ENCODE peak calls at places on chromosomes 5 and 9, in four cellular contexts. One of them, this sample, is unnamed.

GRCh38 chr5:103571730-103572129 is 9.1 kb upstream of the NUDT12 start:
- DNase-seq in K562: no peak
- DNase-seq in H1: no peak
- DNase-seq in HepG2: no peak
- DNase-seq in this sample: no peak

GRCh38 chr5:2565147-2565546 is 186.3 kb downstream of the IRX2 start:
- DNase-seq in K562: no peak
- DNase-seq in H1: no peak
- DNase-seq in HepG2: no peak
- DNase-seq in this sample: no peak

GRCh38 chr9:76835571-76836283 is 70.2 kb downstream of the PRUNE2 start:
- DNase-seq in K562: no peak
- DNase-seq in H1: no peak
- DNase-seq in HepG2: no peak
- DNase-seq in this sample: no peak

GRCh38 chr5:133870661-133871060 is 97.8 kb downstream of the C5orf15 start:
- DNase-seq in K562: no peak
- DNase-seq in H1: no peak
- DNase-seq in HepG2: no peak
- DNase-seq in this sample: no peak

GRCh38 chr9:121744002-121744686 is 92.7 kb downstream of the DAB2IP start:
- DNase-seq in K562: peak
- DNase-seq in H1: no peak
- DNase-seq in HepG2: peak
- DNase-seq in this sample: no peak

GRCh38 chr9:107546859-107547258 is 57.3 kb upstream of the KLF4 start:
- DNase-seq in K562: no peak
- DNase-seq in H1: no peak
- DNase-seq in HepG2: peak
- DNase-seq in this sample: no peak

GRCh38 chr9:130852801-130853200 is 17.7 kb downstream of the ABL1 start:
- DNase-seq in K562: no peak
- DNase-seq in H1: no peak
- DNase-seq in HepG2: no peak
- DNase-seq in this sample: no peak

GRCh38 chr9:129874261-129875101 is 39.2 kb downstream of the USP20 start:
- DNase-seq in K562: no peak
- DNase-seq in H1: no peak
- DNase-seq in HepG2: no peak
- DNase-seq in this sample: no peak

GRCh38 chr5:41638685-41639084 is 128.3 kb upstream of the PLCXD3 start:
- DNase-seq in K562: no peak
- DNase-seq in H1: no peak
- DNase-seq in HepG2: peak
- DNase-seq in this sample: no peak

GRCh38 chr5:5158472-5158895 is 18.4 kb downstream of the ADAMTS16 start:
- DNase-seq in K562: no peak
- DNase-seq in H1: no peak
- DNase-seq in HepG2: no peak
- DNase-seq in this sample: no peak

GRCh38 chr5:16826379-16827125 is 109.5 kb downstream of the MYO10 start:
- DNase-seq in K562: no peak
- DNase-seq in H1: no peak
- DNase-seq in HepG2: no peak
- DNase-seq in this sample: no peak

GRCh38 chr9:105911104-105911911 is 217.0 kb downstream of the TMEM38B start:
- DNase-seq in K562: no peak
- DNase-seq in H1: peak
- DNase-seq in HepG2: peak
- DNase-seq in this sample: no peak

GRCh38 chr5:75042511-75042910 is 9.8 kb downstream of the GCNT4 start:
- DNase-seq in K562: no peak
- DNase-seq in H1: no peak
- DNase-seq in HepG2: no peak
- DNase-seq in this sample: no peak

GRCh38 chr9:84173961-84174360 is 166.6 kb downstream of the SLC28A3 start:
- DNase-seq in K562: no peak
- DNase-seq in H1: no peak
- DNase-seq in HepG2: no peak
- DNase-seq in this sample: no peak

GRCh38 chr5:108989761-108990392 is 242.2 kb downstream of the FER start:
- DNase-seq in K562: no peak
- DNase-seq in H1: no peak
- DNase-seq in HepG2: no peak
- DNase-seq in this sample: no peak

GRCh38 chr5:56638768-56639238 is 176.5 kb upstream of the MAP3K1 start:
- DNase-seq in K562: no peak
- DNase-seq in H1: no peak
- DNase-seq in HepG2: no peak
- DNase-seq in this sample: no peak

GRCh38 chr9:755454-756381 is 85.8 kb upstream of the DMRT1 start:
- DNase-seq in K562: no peak
- DNase-seq in H1: no peak
- DNase-seq in HepG2: peak
- DNase-seq in this sample: no peak

GRCh38 chr5:115267617-115268016 is 4.9 kb upstream of the PGGT1B start:
- DNase-seq in K562: no peak
- DNase-seq in H1: no peak
- DNase-seq in HepG2: no peak
- DNase-seq in this sample: no peak

GRCh38 chr9:131490514-131490913 is 12.2 kb upstream of the POMT1 start:
- DNase-seq in K562: no peak
- DNase-seq in H1: no peak
- DNase-seq in HepG2: no peak
- DNase-seq in this sample: no peak

GRCh38 chr9:133237271-133237731 is 28.3 kb upstream of the OBP2B start:
- DNase-seq in K562: no peak
- DNase-seq in H1: no peak
- DNase-seq in HepG2: no peak
- DNase-seq in this sample: no peak

GRCh38 chr9:79665926-79666325 is 94.2 kb downstream of the TLE4 start:
- DNase-seq in K562: no peak
- DNase-seq in H1: no peak
- DNase-seq in HepG2: no peak
- DNase-seq in this sample: no peak

GRCh38 chr5:65721050-65721774 is 697 bp downstream of the SGTB start:
- DNase-seq in K562: peak
- DNase-seq in H1: no peak
- DNase-seq in HepG2: peak
- DNase-seq in this sample: no peak

GRCh38 chr5:54234304-54234938 is 76.0 kb downstream of the ARL15 start:
- DNase-seq in K562: no peak
- DNase-seq in H1: no peak
- DNase-seq in HepG2: peak
- DNase-seq in this sample: no peak

GRCh38 chr9:93669116-93669957 is 93.0 kb downstream of the PHF2 start:
- DNase-seq in K562: no peak
- DNase-seq in H1: no peak
- DNase-seq in HepG2: no peak
- DNase-seq in this sample: no peak

GRCh38 chr5:179866241-179867078 is 7.8 kb upstream of the MRNIP start:
- DNase-seq in K562: no peak
- DNase-seq in H1: no peak
- DNase-seq in HepG2: no peak
- DNase-seq in this sample: peak

GRCh38 chr9:79164396-79164795 is 407.4 kb upstream of the TLE4 start:
- DNase-seq in K562: no peak
- DNase-seq in H1: no peak
- DNase-seq in HepG2: no peak
- DNase-seq in this sample: no peak

GRCh38 chr9:92807757-92808725 is 43.4 kb upstream of the BICD2 start:
- DNase-seq in K562: no peak
- DNase-seq in H1: no peak
- DNase-seq in HepG2: no peak
- DNase-seq in this sample: no peak

GRCh38 chr5:84249918-84250635 is 134.6 kb downstream of the EDIL3 start:
- DNase-seq in K562: no peak
- DNase-seq in H1: peak
- DNase-seq in HepG2: no peak
- DNase-seq in this sample: no peak

GRCh38 chr5:111699976-111700375 is 57.0 kb downstream of the NREP start:
- DNase-seq in K562: no peak
- DNase-seq in H1: no peak
- DNase-seq in HepG2: peak
- DNase-seq in this sample: no peak

GRCh38 chr9:121636411-121636865 is 15.0 kb upstream of the DAB2IP start:
- DNase-seq in K562: no peak
- DNase-seq in H1: no peak
- DNase-seq in HepG2: no peak
- DNase-seq in this sample: no peak

GRCh38 chr5:8247485-8247884 is 378.5 kb downstream of the MTRR start:
- DNase-seq in K562: no peak
- DNase-seq in H1: no peak
- DNase-seq in HepG2: no peak
- DNase-seq in this sample: no peak

GRCh38 chr5:43631182-43631910 is 28.4 kb downstream of the NNT start:
- DNase-seq in K562: peak
- DNase-seq in H1: no peak
- DNase-seq in HepG2: peak
- DNase-seq in this sample: peak

GRCh38 chr9:132536124-132536523 is 46.3 kb upstream of the BARHL1 start:
- DNase-seq in K562: no peak
- DNase-seq in H1: no peak
- DNase-seq in HepG2: no peak
- DNase-seq in this sample: no peak

GRCh38 chr9:130845901-130846381 is 10.9 kb downstream of the ABL1 start:
- DNase-seq in K562: peak
- DNase-seq in H1: no peak
- DNase-seq in HepG2: no peak
- DNase-seq in this sample: no peak

GRCh38 chr5:152688561-152689274 is 283.6 kb upstream of the NMUR2 start:
- DNase-seq in K562: no peak
- DNase-seq in H1: no peak
- DNase-seq in HepG2: no peak
- DNase-seq in this sample: no peak

GRCh38 chr9:14994738-14995137 is 84.5 kb upstream of the FREM1 start:
- DNase-seq in K562: no peak
- DNase-seq in H1: no peak
- DNase-seq in HepG2: no peak
- DNase-seq in this sample: no peak

GRCh38 chr5:68315679-68316271 is 100.2 kb downstream of the PIK3R1 start:
- DNase-seq in K562: no peak
- DNase-seq in H1: no peak
- DNase-seq in HepG2: no peak
- DNase-seq in this sample: peak

GRCh38 chr9:15426019-15426418 is 3.3 kb downstream of the SNAPC3 start:
- DNase-seq in K562: peak
- DNase-seq in H1: no peak
- DNase-seq in HepG2: no peak
- DNase-seq in this sample: peak

GRCh38 chr5:146475190-146475801 is 28.2 kb downstream of the TCERG1 start:
- DNase-seq in K562: no peak
- DNase-seq in H1: no peak
- DNase-seq in HepG2: no peak
- DNase-seq in this sample: no peak

DNA sequence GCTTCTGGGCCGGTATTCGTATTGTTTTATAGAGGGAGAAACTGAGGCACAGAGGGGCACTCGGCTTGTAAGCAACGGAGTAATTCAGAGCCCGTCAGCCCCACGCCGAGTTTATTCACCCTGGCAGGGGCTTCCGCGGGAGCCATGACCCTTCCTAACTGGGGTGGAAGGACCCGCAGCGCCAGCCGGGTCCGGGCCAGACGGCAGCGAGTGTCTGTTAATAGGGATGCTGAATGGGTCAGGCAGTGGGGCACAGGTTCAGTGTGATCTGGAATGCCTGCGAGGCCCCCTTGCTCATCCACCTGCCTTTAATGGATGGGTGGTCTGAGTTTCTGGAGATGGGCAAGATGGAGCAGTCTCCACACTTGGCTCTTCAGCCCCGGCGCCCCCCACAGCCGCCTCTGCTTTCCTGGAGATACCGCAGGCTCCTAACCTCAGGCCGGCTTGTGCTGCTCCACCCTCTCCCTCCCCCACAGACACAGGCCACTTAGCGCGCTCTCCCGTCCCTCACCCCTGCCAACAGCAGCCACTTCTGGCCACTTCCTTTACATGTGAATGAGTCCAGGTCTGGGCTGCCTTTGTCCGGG is 147.0 kb downstream of the ERCC6L2 start:
- DNase-seq in K562: peak
- DNase-seq in H1: peak
- DNase-seq in HepG2: no peak
- DNase-seq in this sample: no peak
- TF ChIP-seq EZH2 in K562: no peak
- TF ChIP-seq EZH2 in H1: peak
- TF ChIP-seq EZH2 in HepG2: no peak
- TF ChIP-seq EZH2 in this sample: peak

DNA sequence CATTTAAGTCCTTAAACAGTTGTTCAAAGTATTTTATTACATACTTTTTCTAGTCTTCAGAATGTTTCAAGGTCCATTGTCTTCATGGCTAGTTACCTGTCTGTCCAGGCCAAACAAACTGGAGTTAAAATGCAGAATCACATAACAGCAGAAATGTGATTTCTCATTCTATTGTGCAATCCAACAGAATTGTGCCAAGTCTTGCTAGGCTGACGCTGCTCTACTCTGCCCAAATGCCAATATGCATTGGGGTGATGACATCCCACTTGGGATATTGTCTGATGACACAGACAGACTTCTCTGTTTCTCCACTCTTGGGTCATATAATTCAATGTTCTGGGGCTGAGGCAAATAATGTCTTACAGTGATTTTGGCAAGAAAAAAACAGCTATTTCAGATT is 5.2 kb upstream of the SLC22A5 start:
- DNase-seq in K562: no peak
- DNase-seq in H1: no peak
- DNase-seq in HepG2: no peak
- DNase-seq in this sample: no peak
- TF ChIP-seq YY1 in K562: no peak
- TF ChIP-seq YY1 in H1: no peak
- TF ChIP-seq YY1 in HepG2: no peak
- TF ChIP-seq YY1 in this sample: no peak

GRCh38 chr5:94248175-94248875 is 370.1 kb downstream of the KIAA0825 start:
- DNase-seq in K562: no peak
- DNase-seq in H1: no peak
- DNase-seq in HepG2: no peak
- DNase-seq in this sample: no peak
- TF ChIP-seq EP300 in K562: no peak
- TF ChIP-seq EP300 in H1: no peak
- TF ChIP-seq EP300 in HepG2: no peak
- TF ChIP-seq EP300 in this sample: no peak

GRCh38 chr5:95281211-95281610 is 3.7 kb downstream of the MCTP1 start:
- DNase-seq in K562: no peak
- DNase-seq in H1: no peak
- DNase-seq in HepG2: no peak
- DNase-seq in this sample: no peak

GRCh38 chr5:95283022-95283615 is 1.8 kb downstream of the MCTP1 start:
- DNase-seq in K562: no peak
- DNase-seq in H1: no peak
- DNase-seq in HepG2: no peak
- DNase-seq in this sample: no peak

GRCh38 chr5:95285406-95285761 is 490 bp upstream of the MCTP1 start:
- DNase-seq in K562: no peak
- DNase-seq in H1: no peak
- DNase-seq in HepG2: no peak
- DNase-seq in this sample: no peak

GRCh38 chr5:95283761-95284511 is 958 bp downstream of the MCTP1 start:
- DNase-seq in K562: peak
- DNase-seq in H1: no peak
- DNase-seq in HepG2: no peak
- DNase-seq in this sample: no peak

GRCh38 chr5:95284512-95285405 is at the start of gene MCTP1:
- DNase-seq in K562: no peak
- DNase-seq in H1: no peak
- DNase-seq in HepG2: no peak
- DNase-seq in this sample: no peak
- TF ChIP-seq EZH2 in K562: no peak
- TF ChIP-seq EZH2 in H1: peak
- TF ChIP-seq EZH2 in HepG2: peak
- TF ChIP-seq EZH2 in this sample: no peak

This sample was measured in GM12878.